ENCODE peak calls at places on chromosomes 1 and 21, in six cellular contexts. One of them, this sample, is unnamed. For H3K27me3, the result is how much of the 10 kb centered on the place peaks cover.

GRCh38 chr1:218266356-218266755 is 18.7 kb upstream of the RRP15 start:
- DNase-seq in Peyer's patch: no peak
- DNase-seq in thoracic aorta: no peak
- DNase-seq in dorsolateral prefrontal cortex: no peak
- DNase-seq in cardiac muscle cell: no peak
- DNase-seq in pancreas: no peak
- DNase-seq in this sample: no peak

GRCh38 chr1:19432943-19433609 is 52.3 kb downstream of the CAPZB start:
- DNase-seq in Peyer's patch: no peak
- DNase-seq in thoracic aorta: no peak
- DNase-seq in dorsolateral prefrontal cortex: no peak
- DNase-seq in cardiac muscle cell: peak
- DNase-seq in pancreas: no peak
- DNase-seq in this sample: no peak

GRCh38 chr21:16280731-16281130 is 550.9 kb downstream of the USP25 start:
- DNase-seq in Peyer's patch: no peak
- DNase-seq in thoracic aorta: no peak
- DNase-seq in dorsolateral prefrontal cortex: no peak
- DNase-seq in cardiac muscle cell: no peak
- DNase-seq in pancreas: no peak
- DNase-seq in this sample: no peak

GRCh38 chr1:119740261-119740660 is 28.4 kb downstream of the HMGCS2 start:
- DNase-seq in Peyer's patch: no peak
- DNase-seq in thoracic aorta: no peak
- DNase-seq in dorsolateral prefrontal cortex: no peak
- DNase-seq in cardiac muscle cell: no peak
- DNase-seq in pancreas: no peak
- DNase-seq in this sample: no peak

GRCh38 chr1:227885135-227885647 is 62.5 kb downstream of the WNT9A start:
- DNase-seq in Peyer's patch: no peak
- DNase-seq in thoracic aorta: no peak
- DNase-seq in dorsolateral prefrontal cortex: peak
- DNase-seq in cardiac muscle cell: no peak
- DNase-seq in pancreas: no peak
- DNase-seq in this sample: no peak

GRCh38 chr1:205648212-205648910 is 16.6 kb upstream of the ELK4 start:
- DNase-seq in Peyer's patch: no peak
- DNase-seq in thoracic aorta: no peak
- DNase-seq in dorsolateral prefrontal cortex: no peak
- DNase-seq in cardiac muscle cell: peak
- DNase-seq in pancreas: peak
- DNase-seq in this sample: no peak

GRCh38 chr1:186315585-186315984 is 59.5 kb downstream of the TPR start:
- DNase-seq in Peyer's patch: no peak
- DNase-seq in thoracic aorta: no peak
- DNase-seq in dorsolateral prefrontal cortex: no peak
- DNase-seq in cardiac muscle cell: no peak
- DNase-seq in pancreas: no peak
- DNase-seq in this sample: no peak

GRCh38 chr21:45041984-45042663 is 32.3 kb upstream of the ADARB1 start:
- DNase-seq in Peyer's patch: no peak
- DNase-seq in thoracic aorta: no peak
- DNase-seq in dorsolateral prefrontal cortex: no peak
- DNase-seq in cardiac muscle cell: no peak
- DNase-seq in pancreas: no peak
- DNase-seq in this sample: no peak

GRCh38 chr1:226166341-226166740 is 20.2 kb downstream of the ACBD3 start:
- DNase-seq in Peyer's patch: no peak
- DNase-seq in thoracic aorta: no peak
- DNase-seq in dorsolateral prefrontal cortex: no peak
- DNase-seq in cardiac muscle cell: no peak
- DNase-seq in pancreas: no peak
- DNase-seq in this sample: no peak

GRCh38 chr1:94970783-94971182 is 43.9 kb upstream of the CNN3 start:
- DNase-seq in Peyer's patch: no peak
- DNase-seq in thoracic aorta: no peak
- DNase-seq in dorsolateral prefrontal cortex: no peak
- DNase-seq in cardiac muscle cell: no peak
- DNase-seq in pancreas: no peak
- DNase-seq in this sample: no peak

GRCh38 chr1:41823453-41823852 is 95.3 kb downstream of the HIVEP3 start:
- DNase-seq in Peyer's patch: no peak
- DNase-seq in thoracic aorta: no peak
- DNase-seq in dorsolateral prefrontal cortex: no peak
- DNase-seq in cardiac muscle cell: peak
- DNase-seq in pancreas: no peak
- DNase-seq in this sample: peak

DNA sequence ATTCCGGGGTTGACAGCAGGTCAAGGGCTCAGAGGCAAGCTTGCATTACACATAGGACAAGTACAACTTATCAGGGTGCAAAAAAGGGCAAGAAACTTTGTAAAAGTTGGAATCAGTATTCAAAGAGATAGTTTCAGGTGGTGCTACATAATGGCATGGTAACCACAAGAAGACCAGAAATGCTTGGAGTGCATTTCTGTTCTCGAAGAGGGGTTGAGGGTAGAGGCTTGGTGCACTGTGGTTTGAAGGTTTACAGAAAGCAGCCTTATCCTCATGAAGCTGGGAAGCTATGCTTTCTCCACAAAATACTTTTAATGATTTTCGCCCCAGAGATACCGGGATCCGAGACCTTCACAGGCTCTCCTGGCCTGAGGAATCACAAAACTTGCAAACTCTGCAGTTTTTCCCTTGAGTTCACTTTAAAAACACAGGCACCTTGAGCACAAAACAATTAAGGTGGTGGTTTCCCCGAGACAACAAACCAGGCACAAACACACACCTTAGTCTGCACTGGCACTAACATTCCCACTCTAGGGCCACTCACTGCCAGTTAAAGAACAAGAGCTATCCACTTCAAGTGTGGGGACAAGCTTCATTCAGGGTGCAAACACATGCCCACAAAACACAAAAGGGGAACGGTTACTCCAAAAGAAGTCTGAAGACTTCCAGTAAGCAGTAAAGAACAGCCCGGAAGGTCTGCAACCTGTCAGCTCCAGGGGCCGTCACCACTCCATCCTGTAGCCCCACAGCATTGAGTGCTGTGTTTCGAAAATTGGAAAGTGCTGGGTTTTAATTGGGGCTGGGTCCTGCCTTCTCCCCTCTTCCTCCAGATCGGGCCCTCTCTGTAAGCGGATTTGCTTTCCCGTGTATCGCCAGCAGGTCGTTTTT is 29.7 kb upstream of the NFIA start:
- DNase-seq in Peyer's patch: no peak
- DNase-seq in thoracic aorta: no peak
- DNase-seq in dorsolateral prefrontal cortex: no peak
- DNase-seq in cardiac muscle cell: peak
- DNase-seq in pancreas: no peak
- DNase-seq in this sample: no peak
- H3K27me3 ChIP-seq in Peyer's patch: under half
- H3K27me3 ChIP-seq in thoracic aorta: under half
- H3K27me3 ChIP-seq in dorsolateral prefrontal cortex: under half
- H3K27me3 ChIP-seq in cardiac muscle cell: half or more
- H3K27me3 ChIP-seq in pancreas: under half
- H3K27me3 ChIP-seq in this sample: under half

GRCh38 chr1:245512980-245513578 is 358.3 kb downstream of the KIF26B start:
- DNase-seq in Peyer's patch: no peak
- DNase-seq in thoracic aorta: no peak
- DNase-seq in dorsolateral prefrontal cortex: no peak
- DNase-seq in cardiac muscle cell: peak
- DNase-seq in pancreas: no peak
- DNase-seq in this sample: no peak

GRCh38 chr1:245516178-245516829 is 361.5 kb downstream of the KIF26B start:
- DNase-seq in Peyer's patch: no peak
- DNase-seq in thoracic aorta: no peak
- DNase-seq in dorsolateral prefrontal cortex: no peak
- DNase-seq in cardiac muscle cell: no peak
- DNase-seq in pancreas: no peak
- DNase-seq in this sample: no peak

DNA sequence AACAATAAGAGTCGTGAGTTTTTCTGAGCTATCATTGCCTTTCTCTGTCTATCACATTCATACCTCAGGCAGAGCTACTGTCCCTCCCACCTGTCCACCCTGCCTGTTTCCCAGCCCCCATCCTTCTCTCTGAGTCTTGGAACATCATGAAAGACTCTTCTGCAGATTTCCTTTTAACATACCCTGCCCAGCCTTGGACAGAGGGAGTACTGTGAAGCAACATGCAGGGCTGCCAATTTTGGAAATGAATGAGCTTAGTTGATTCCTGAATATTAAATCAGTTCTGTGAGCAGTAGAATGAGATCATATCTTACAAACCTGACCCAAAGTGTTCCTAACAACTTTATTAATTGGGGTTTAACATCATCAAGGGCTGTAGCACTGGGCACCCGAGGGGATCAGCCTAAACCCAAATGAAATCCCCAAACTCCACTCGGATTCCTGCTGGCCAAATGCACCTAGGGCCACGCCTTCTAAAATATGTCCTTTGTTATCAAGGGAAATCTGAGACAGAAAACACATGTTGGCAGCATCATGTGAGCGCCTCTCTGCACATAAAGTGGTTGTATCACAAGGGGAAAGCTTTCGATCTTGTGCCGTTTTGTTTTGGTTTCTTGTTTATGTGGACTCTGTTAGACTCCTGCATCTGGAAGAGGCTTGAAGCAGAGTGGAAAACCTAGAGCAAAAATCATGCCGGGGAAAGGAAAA is 357.6 kb downstream of the KIF26B start:
- DNase-seq in Peyer's patch: no peak
- DNase-seq in thoracic aorta: no peak
- DNase-seq in dorsolateral prefrontal cortex: no peak
- DNase-seq in cardiac muscle cell: no peak
- DNase-seq in pancreas: no peak
- DNase-seq in this sample: no peak
- H3K4me3 ChIP-seq in Peyer's patch: no peak
- H3K4me3 ChIP-seq in thoracic aorta: no peak
- H3K4me3 ChIP-seq in dorsolateral prefrontal cortex: peak
- H3K4me3 ChIP-seq in cardiac muscle cell: peak
- H3K4me3 ChIP-seq in pancreas: no peak
- H3K4me3 ChIP-seq in this sample: peak

GRCh38 chr1:248787430-248787829 is 31.9 kb upstream of the LYPD8 start:
- DNase-seq in Peyer's patch: no peak
- DNase-seq in thoracic aorta: no peak
- DNase-seq in dorsolateral prefrontal cortex: no peak
- DNase-seq in cardiac muscle cell: no peak
- DNase-seq in pancreas: no peak
- DNase-seq in this sample: no peak
- H3K27me3 ChIP-seq in Peyer's patch: under half
- H3K27me3 ChIP-seq in thoracic aorta: under half
- H3K27me3 ChIP-seq in dorsolateral prefrontal cortex: under half
- H3K27me3 ChIP-seq in cardiac muscle cell: under half
- H3K27me3 ChIP-seq in pancreas: under half
- H3K27me3 ChIP-seq in this sample: under half

DNA sequence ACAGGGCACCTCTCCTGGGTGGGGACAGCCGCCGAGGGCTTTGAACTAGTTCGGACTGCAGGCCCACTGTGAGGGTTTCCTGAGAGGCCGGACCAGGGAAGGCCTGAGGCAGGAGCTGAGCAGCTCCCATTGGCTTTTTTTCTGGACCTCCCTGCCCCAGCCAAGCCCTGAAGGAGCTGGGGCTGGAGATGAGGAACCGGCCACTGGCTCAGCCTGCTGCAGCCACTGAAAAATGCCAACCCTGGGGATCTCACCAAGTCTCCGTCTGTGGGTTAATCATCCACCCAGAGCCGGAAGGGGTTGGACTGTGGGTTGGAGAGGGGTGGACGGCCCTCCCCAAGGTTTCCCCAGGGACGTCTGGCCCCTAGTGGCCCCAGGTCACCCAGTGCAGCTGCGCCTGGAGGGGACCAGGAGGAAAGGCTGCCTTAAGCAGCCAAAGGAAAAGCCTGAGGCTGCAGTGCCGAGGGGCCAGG is 2.5 kb downstream of the VWA1 start:
- DNase-seq in Peyer's patch: no peak
- DNase-seq in thoracic aorta: no peak
- DNase-seq in dorsolateral prefrontal cortex: no peak
- DNase-seq in cardiac muscle cell: no peak
- DNase-seq in pancreas: peak
- DNase-seq in this sample: no peak
- H3K4me3 ChIP-seq in Peyer's patch: no peak
- H3K4me3 ChIP-seq in thoracic aorta: no peak
- H3K4me3 ChIP-seq in dorsolateral prefrontal cortex: no peak
- H3K4me3 ChIP-seq in cardiac muscle cell: no peak
- H3K4me3 ChIP-seq in pancreas: peak
- H3K4me3 ChIP-seq in this sample: no peak

DNA sequence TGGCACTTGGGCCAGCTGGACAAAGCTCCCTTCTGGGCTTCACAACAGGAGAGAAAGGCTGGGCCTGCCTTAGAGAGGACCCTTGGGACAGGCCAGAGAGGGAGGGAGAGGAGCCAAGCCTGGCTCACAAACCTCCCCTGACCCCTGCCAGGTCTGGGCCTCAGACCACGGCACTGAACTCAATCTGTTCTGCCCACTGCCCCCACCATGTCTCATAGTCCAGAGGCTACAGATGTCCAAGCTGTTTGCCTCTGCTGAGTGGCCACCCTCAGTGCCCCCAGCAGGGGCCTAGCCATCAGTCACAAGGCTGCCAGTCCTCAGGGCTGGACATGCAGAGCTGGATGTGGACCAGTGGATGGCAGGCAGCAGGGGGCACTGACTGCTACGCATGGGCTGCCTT is 13.0 kb upstream of the DMBX1 start:
- DNase-seq in Peyer's patch: no peak
- DNase-seq in thoracic aorta: no peak
- DNase-seq in dorsolateral prefrontal cortex: no peak
- DNase-seq in cardiac muscle cell: no peak
- DNase-seq in pancreas: no peak
- DNase-seq in this sample: no peak
- H3K27me3 ChIP-seq in Peyer's patch: under half
- H3K27me3 ChIP-seq in thoracic aorta: under half
- H3K27me3 ChIP-seq in dorsolateral prefrontal cortex: under half
- H3K27me3 ChIP-seq in cardiac muscle cell: under half
- H3K27me3 ChIP-seq in pancreas: under half
- H3K27me3 ChIP-seq in this sample: half or more

DNA sequence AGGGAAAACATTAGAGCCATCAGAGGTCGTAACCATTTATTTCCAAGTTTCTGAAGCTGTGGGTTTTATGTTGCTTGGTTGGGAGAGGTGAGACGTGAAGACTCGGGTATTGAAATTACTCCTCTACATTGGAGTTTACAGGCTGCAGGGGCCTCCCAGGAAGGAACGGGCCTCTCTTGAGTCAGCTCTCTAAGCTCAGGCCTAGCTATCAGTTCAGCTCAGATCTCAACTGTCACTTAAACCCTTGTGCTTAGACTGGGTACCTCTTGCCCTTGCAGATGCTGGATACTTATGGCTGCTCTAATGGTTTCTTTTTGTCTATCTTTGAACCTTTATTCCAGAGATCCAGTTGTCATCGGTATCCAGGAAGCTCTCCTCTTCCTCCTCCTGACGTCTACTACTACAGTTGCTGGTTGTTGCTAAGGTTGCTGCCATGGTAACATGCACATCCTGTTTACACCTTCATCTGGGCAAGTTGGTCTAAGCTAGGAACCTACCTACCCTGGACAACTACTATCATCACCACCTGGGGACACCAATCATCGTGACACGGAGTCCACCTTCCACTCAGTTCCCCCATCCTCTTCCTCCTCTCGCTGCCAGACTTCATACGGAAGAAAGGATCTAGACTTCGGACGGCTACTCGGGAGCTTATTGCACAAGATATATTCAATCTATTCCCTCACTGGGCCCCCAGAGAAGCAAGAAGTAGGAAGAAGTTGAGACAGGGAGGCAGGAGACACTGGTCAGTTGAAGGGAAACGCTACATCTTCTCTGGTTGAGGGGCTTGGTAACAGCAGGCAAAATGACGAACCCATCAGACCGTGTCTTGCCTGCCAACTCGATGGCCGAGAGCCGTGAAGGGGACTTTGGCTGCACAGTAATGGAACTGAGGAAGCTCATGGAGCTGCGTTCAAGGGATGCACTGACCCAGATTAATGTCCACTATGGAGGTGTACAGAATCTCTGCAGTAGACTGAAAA is 56.1 kb downstream of the ATP2B4 start:
- DNase-seq in Peyer's patch: peak
- DNase-seq in thoracic aorta: no peak
- DNase-seq in dorsolateral prefrontal cortex: no peak
- DNase-seq in cardiac muscle cell: peak
- DNase-seq in pancreas: no peak
- DNase-seq in this sample: no peak
- H3K4me3 ChIP-seq in Peyer's patch: no peak
- H3K4me3 ChIP-seq in thoracic aorta: no peak
- H3K4me3 ChIP-seq in dorsolateral prefrontal cortex: no peak
- H3K4me3 ChIP-seq in cardiac muscle cell: no peak
- H3K4me3 ChIP-seq in pancreas: no peak
- H3K4me3 ChIP-seq in this sample: no peak